ENCODE peak calls at places on chromosomes 2 and 18, in seven cellular contexts. W is NCI-H1436; I is RPMI8226; C is activated CD8-positive, alpha-beta memory T cell treated with anti-CD3 and anti-CD28 coated beads for 48 hours; Z is amniotic epithelial cell; F is brain microvascular endothelial cell; P is OCI-LY7. Y is an unnamed sample.

GRCh38 chr2:66845307-66845706 is 410.4 kb downstream of the MEIS1 start:
- DNase-seq in C (no peak), Z (peak), I (no peak), P (no peak), W (no peak), F (no peak), Y (peak)

GRCh38 chr18:79480171-79480981 is 84.6 kb downstream of the NFATC1 start:
- DNase-seq in W (no peak), P (no peak), Z (no peak), I (no peak), C (no peak), F (no peak), Y (no peak)

GRCh38 chr2:236856856-236857616 is 228.7 kb upstream of the COPS8 start:
- DNase-seq in Z (no peak), P (no peak), F (no peak), W (no peak), C (no peak), I (no peak), Y (no peak)

GRCh38 chr18:38534073-38534472 is 968.5 kb upstream of the CELF4 start:
- DNase-seq in Z (no peak), P (no peak), W (no peak), C (no peak), I (no peak), F (no peak), Y (no peak)

GRCh38 chr2:112679484-112679883 is 33.7 kb downstream of the SLC20A1 start:
- DNase-seq in C (no peak), Z (no peak), P (no peak), I (no peak), F (no peak), W (no peak), Y (no peak)

GRCh38 chr18:48663931-48664847 is 125.4 kb downstream of the CTIF start:
- DNase-seq in P (peak), Z (no peak), W (peak), C (no peak), F (no peak), I (peak), Y (no peak)

GRCh38 chr2:236550701-236551465 is 18.7 kb upstream of the ACKR3 start:
- DNase-seq in W (no peak), I (no peak), F (no peak), C (no peak), Z (no peak), P (peak), Y (no peak)

GRCh38 chr2:78397198-78397597 is 628.3 kb upstream of the REG3G start:
- DNase-seq in C (no peak), F (no peak), P (no peak), I (no peak), W (no peak), Z (no peak), Y (no peak)

GRCh38 chr2:226520723-226521122 is 278.9 kb downstream of the IRS1 start:
- DNase-seq in Z (no peak), I (no peak), P (no peak), W (no peak), C (no peak), F (no peak), Y (no peak)

GRCh38 chr2:215652432-215652831 is 216.6 kb upstream of the FN1 start:
- DNase-seq in C (no peak), F (no peak), P (no peak), W (no peak), Z (peak), I (no peak), Y (no peak)